ENCODE peak calls at places on chromosomes 16 and 17, in nine cellular contexts. One of them, this sample, is unnamed.

GRCh38 chr16:87851141-87851587 is 18.1 kb downstream of the SLC7A5 start:
- DNase-seq in T-cell: no peak
- DNase-seq in testis: no peak
- DNase-seq in HCT116: no peak
- DNase-seq in COR-L47: no peak
- DNase-seq in astrocyte of the spinal cord: no peak
- DNase-seq in NCI-H1105: no peak
- DNase-seq in NCI-H748 treated with DMSO at 0.1 percent for 48 hours: no peak
- DNase-seq in foreskin fibroblast: no peak
- DNase-seq in this sample: no peak

GRCh38 chr16:59632266-59632855 is 898.2 kb upstream of the GOT2 start:
- DNase-seq in T-cell: no peak
- DNase-seq in testis: peak
- DNase-seq in HCT116: no peak
- DNase-seq in COR-L47: no peak
- DNase-seq in astrocyte of the spinal cord: peak
- DNase-seq in NCI-H1105: no peak
- DNase-seq in NCI-H748 treated with DMSO at 0.1 percent for 48 hours: no peak
- DNase-seq in foreskin fibroblast: peak
- DNase-seq in this sample: no peak

GRCh38 chr16:55508941-55509920 is at the start of gene LPCAT2:
- DNase-seq in T-cell: no peak
- DNase-seq in testis: peak
- DNase-seq in HCT116: peak
- DNase-seq in COR-L47: no peak
- DNase-seq in astrocyte of the spinal cord: peak
- DNase-seq in NCI-H1105: peak
- DNase-seq in NCI-H748 treated with DMSO at 0.1 percent for 48 hours: peak
- DNase-seq in foreskin fibroblast: peak
- DNase-seq in this sample: no peak

GRCh38 chr17:65290616-65291015 is 153.4 kb downstream of the RGS9 start:
- DNase-seq in T-cell: no peak
- DNase-seq in testis: no peak
- DNase-seq in HCT116: no peak
- DNase-seq in COR-L47: no peak
- DNase-seq in astrocyte of the spinal cord: no peak
- DNase-seq in NCI-H1105: no peak
- DNase-seq in NCI-H748 treated with DMSO at 0.1 percent for 48 hours: no peak
- DNase-seq in foreskin fibroblast: no peak
- DNase-seq in this sample: no peak

GRCh38 chr17:73940511-73940910 is 263.0 kb upstream of the RPL38 start:
- DNase-seq in T-cell: no peak
- DNase-seq in testis: no peak
- DNase-seq in HCT116: no peak
- DNase-seq in COR-L47: no peak
- DNase-seq in astrocyte of the spinal cord: no peak
- DNase-seq in NCI-H1105: no peak
- DNase-seq in NCI-H748 treated with DMSO at 0.1 percent for 48 hours: no peak
- DNase-seq in foreskin fibroblast: no peak
- DNase-seq in this sample: no peak

GRCh38 chr17:77475012-77475976 is 334.5 kb downstream of the SEC14L1 start:
- DNase-seq in T-cell: peak
- DNase-seq in testis: no peak
- DNase-seq in HCT116: no peak
- DNase-seq in COR-L47: no peak
- DNase-seq in astrocyte of the spinal cord: peak
- DNase-seq in NCI-H1105: no peak
- DNase-seq in NCI-H748 treated with DMSO at 0.1 percent for 48 hours: no peak
- DNase-seq in foreskin fibroblast: peak
- DNase-seq in this sample: no peak

GRCh38 chr16:51393381-51394005 is 242.4 kb upstream of the SALL1 start:
- DNase-seq in T-cell: no peak
- DNase-seq in testis: no peak
- DNase-seq in HCT116: no peak
- DNase-seq in COR-L47: no peak
- DNase-seq in astrocyte of the spinal cord: peak
- DNase-seq in NCI-H1105: no peak
- DNase-seq in NCI-H748 treated with DMSO at 0.1 percent for 48 hours: no peak
- DNase-seq in foreskin fibroblast: peak
- DNase-seq in this sample: no peak

GRCh38 chr16:69741519-69741918 is 13.2 kb downstream of the NOB1 start:
- DNase-seq in T-cell: no peak
- DNase-seq in testis: no peak
- DNase-seq in HCT116: no peak
- DNase-seq in COR-L47: no peak
- DNase-seq in astrocyte of the spinal cord: peak
- DNase-seq in NCI-H1105: no peak
- DNase-seq in NCI-H748 treated with DMSO at 0.1 percent for 48 hours: no peak
- DNase-seq in foreskin fibroblast: no peak
- DNase-seq in this sample: no peak

GRCh38 chr16:84502075-84502474 is 2.4 kb downstream of the MEAK7 start:
- DNase-seq in T-cell: no peak
- DNase-seq in testis: no peak
- DNase-seq in HCT116: no peak
- DNase-seq in COR-L47: no peak
- DNase-seq in astrocyte of the spinal cord: no peak
- DNase-seq in NCI-H1105: no peak
- DNase-seq in NCI-H748 treated with DMSO at 0.1 percent for 48 hours: no peak
- DNase-seq in foreskin fibroblast: no peak
- DNase-seq in this sample: no peak

GRCh38 chr16:27374231-27374793 is 27.7 kb upstream of the IL21R start:
- DNase-seq in T-cell: no peak
- DNase-seq in testis: no peak
- DNase-seq in HCT116: no peak
- DNase-seq in COR-L47: no peak
- DNase-seq in astrocyte of the spinal cord: no peak
- DNase-seq in NCI-H1105: no peak
- DNase-seq in NCI-H748 treated with DMSO at 0.1 percent for 48 hours: no peak
- DNase-seq in foreskin fibroblast: no peak
- DNase-seq in this sample: no peak

GRCh38 chr16:58444265-58444664 is 52.0 kb downstream of the GINS3 start:
- DNase-seq in T-cell: no peak
- DNase-seq in testis: no peak
- DNase-seq in HCT116: no peak
- DNase-seq in COR-L47: no peak
- DNase-seq in astrocyte of the spinal cord: no peak
- DNase-seq in NCI-H1105: no peak
- DNase-seq in NCI-H748 treated with DMSO at 0.1 percent for 48 hours: no peak
- DNase-seq in foreskin fibroblast: no peak
- DNase-seq in this sample: no peak

GRCh38 chr16:23950291-23950894 is 114.6 kb downstream of the PRKCB start:
- DNase-seq in T-cell: no peak
- DNase-seq in testis: no peak
- DNase-seq in HCT116: no peak
- DNase-seq in COR-L47: no peak
- DNase-seq in astrocyte of the spinal cord: no peak
- DNase-seq in NCI-H1105: no peak
- DNase-seq in NCI-H748 treated with DMSO at 0.1 percent for 48 hours: no peak
- DNase-seq in foreskin fibroblast: no peak
- DNase-seq in this sample: no peak

GRCh38 chr16:55473584-55473983 is 5.4 kb upstream of the MMP2 start:
- DNase-seq in T-cell: no peak
- DNase-seq in testis: no peak
- DNase-seq in HCT116: no peak
- DNase-seq in COR-L47: no peak
- DNase-seq in astrocyte of the spinal cord: no peak
- DNase-seq in NCI-H1105: no peak
- DNase-seq in NCI-H748 treated with DMSO at 0.1 percent for 48 hours: no peak
- DNase-seq in foreskin fibroblast: no peak
- DNase-seq in this sample: no peak

GRCh38 chr17:15185625-15185991 is 79.5 kb downstream of the PMP22 start:
- DNase-seq in T-cell: no peak
- DNase-seq in testis: peak
- DNase-seq in HCT116: no peak
- DNase-seq in COR-L47: no peak
- DNase-seq in astrocyte of the spinal cord: peak
- DNase-seq in NCI-H1105: no peak
- DNase-seq in NCI-H748 treated with DMSO at 0.1 percent for 48 hours: no peak
- DNase-seq in foreskin fibroblast: peak
- DNase-seq in this sample: no peak

GRCh38 chr16:29662729-29663019 is 373 bp upstream of the SPN start:
- DNase-seq in T-cell: peak
- DNase-seq in testis: no peak
- DNase-seq in HCT116: no peak
- DNase-seq in COR-L47: no peak
- DNase-seq in astrocyte of the spinal cord: no peak
- DNase-seq in NCI-H1105: no peak
- DNase-seq in NCI-H748 treated with DMSO at 0.1 percent for 48 hours: no peak
- DNase-seq in foreskin fibroblast: no peak
- DNase-seq in this sample: no peak

GRCh38 chr17:44362964-44363612 is 565 bp downstream of the FAM171A2 start:
- DNase-seq in T-cell: no peak
- DNase-seq in testis: no peak
- DNase-seq in HCT116: no peak
- DNase-seq in COR-L47: peak
- DNase-seq in astrocyte of the spinal cord: peak
- DNase-seq in NCI-H1105: peak
- DNase-seq in NCI-H748 treated with DMSO at 0.1 percent for 48 hours: no peak
- DNase-seq in foreskin fibroblast: no peak
- DNase-seq in this sample: no peak

GRCh38 chr17:42171831-42172230 is 9.1 kb downstream of the KCNH4 start:
- DNase-seq in T-cell: no peak
- DNase-seq in testis: no peak
- DNase-seq in HCT116: no peak
- DNase-seq in COR-L47: no peak
- DNase-seq in astrocyte of the spinal cord: no peak
- DNase-seq in NCI-H1105: no peak
- DNase-seq in NCI-H748 treated with DMSO at 0.1 percent for 48 hours: no peak
- DNase-seq in foreskin fibroblast: no peak
- DNase-seq in this sample: no peak